ENCODE peak calls at places on chromosomes 5 and 9, in five cellular contexts. U, C, W, Q and L are unnamed samples.

GRCh38 chr9:113580041-113580953 is 116.8 kb downstream of the RGS3 start:
- DNase-seq in U (peak), C (peak), W (no peak), Q (peak), L (peak)

GRCh38 chr5:61407706-61408105 is 75.6 kb downstream of the ZSWIM6 start:
- DNase-seq in U (no peak), C (no peak), W (no peak), Q (no peak), L (no peak)

GRCh38 chr9:113754739-113755138 is 121.4 kb upstream of the ZNF618 start:
- DNase-seq in U (no peak), C (no peak), W (no peak), Q (no peak), L (no peak)

GRCh38 chr9:15512204-15512603 is 1.4 kb upstream of the PSIP1 start:
- DNase-seq in U (no peak), C (no peak), W (no peak), Q (no peak), L (no peak)

GRCh38 chr9:107847977-107848376 is 358.4 kb upstream of the KLF4 start:
- DNase-seq in U (no peak), C (no peak), W (no peak), Q (no peak), L (no peak)

GRCh38 chr5:95870105-95870672 is 47.7 kb upstream of the GLRX start:
- DNase-seq in U (no peak), C (no peak), W (no peak), Q (no peak), L (no peak)

GRCh38 chr9:123267481-123268239 is 726 bp downstream of the STRBP start:
- DNase-seq in U (no peak), C (no peak), W (peak), Q (no peak), L (no peak)

GRCh38 chr9:136308262-136309053 is 4.6 kb upstream of the CCDC187 start:
- DNase-seq in U (no peak), C (no peak), W (no peak), Q (no peak), L (no peak)

GRCh38 chr5:463301-463700 is 20.3 kb downstream of the EXOC3 start:
- DNase-seq in U (no peak), C (no peak), W (no peak), Q (no peak), L (no peak)

GRCh38 chr9:117160254-117160653 is 254.6 kb downstream of the ASTN2 start:
- DNase-seq in U (no peak), C (no peak), W (no peak), Q (no peak), L (no peak)

GRCh38 chr5:34524123-34524522 is 132.0 kb upstream of the RAI14 start:
- DNase-seq in U (no peak), C (no peak), W (no peak), Q (no peak), L (no peak)

GRCh38 chr9:133476036-133476435 is 2.9 kb downstream of the SLC2A6 start:
- DNase-seq in U (no peak), C (no peak), W (no peak), Q (no peak), L (no peak)

GRCh38 chr5:175082866-175083590 is 358.6 kb downstream of the MSX2 start:
- DNase-seq in U (no peak), C (no peak), W (no peak), Q (no peak), L (no peak)

GRCh38 chr5:59445741-59446140 is 447.8 kb downstream of the PDE4D start:
- DNase-seq in U (no peak), C (no peak), W (no peak), Q (no peak), L (no peak)

GRCh38 chr9:134101623-134102149 is 33.9 kb upstream of the BRD3 start:
- DNase-seq in U (no peak), C (no peak), W (no peak), Q (no peak), L (no peak)

GRCh38 chr9:121200346-121200745 is 1.3 kb downstream of the RAB14 start:
- DNase-seq in U (no peak), C (no peak), W (no peak), Q (no peak), L (no peak)

GRCh38 chr5:148014276-148014675 is 49.5 kb upstream of the SPINK5 start:
- DNase-seq in U (no peak), C (no peak), W (no peak), Q (no peak), L (no peak)

GRCh38 chr9:18274693-18275092 is 199.3 kb upstream of the ADAMTSL1 start:
- DNase-seq in U (no peak), C (no peak), W (no peak), Q (no peak), L (no peak)

DNA sequence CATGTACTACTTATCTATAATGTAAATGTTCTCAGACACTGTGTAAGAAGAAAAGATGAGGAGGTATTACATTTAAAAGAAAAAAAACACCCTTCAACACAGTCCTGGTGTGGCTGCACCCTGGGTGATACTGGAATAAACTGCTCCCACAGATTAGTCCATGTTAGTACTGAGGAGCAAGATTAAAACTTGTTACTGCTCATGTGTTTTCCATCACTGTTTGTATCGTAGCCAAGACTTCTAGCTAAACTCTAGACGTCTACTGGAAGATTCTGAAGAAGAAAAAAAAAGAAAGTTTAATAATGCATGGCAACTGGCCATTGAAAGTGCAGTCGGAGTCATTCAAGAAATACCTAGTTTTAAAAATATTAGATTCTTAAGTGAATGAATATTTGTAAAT is at the start of gene ASPN:
- DNase-seq in U (no peak), C (no peak), W (no peak), Q (no peak), L (no peak)
- H3K27ac ChIP-seq in U (no peak), C (no peak), W (no peak), Q (no peak), L (no peak)

GRCh38 chr5:73214921-73215490 is 42.0 kb downstream of the TMEM174 start:
- DNase-seq in U (no peak), C (no peak), W (no peak), Q (no peak), L (no peak)

GRCh38 chr5:73215891-73216610 is 43.1 kb downstream of the TMEM174 start:
- DNase-seq in U (peak), C (peak), W (peak), Q (peak), L (peak)

GRCh38 chr5:73218552-73219171 is 45.7 kb downstream of the TMEM174 start:
- DNase-seq in U (no peak), C (no peak), W (no peak), Q (no peak), L (no peak)

GRCh38 chr5:73215525-73215890 is 42.5 kb downstream of the TMEM174 start:
- DNase-seq in U (no peak), C (no peak), W (no peak), Q (no peak), L (no peak)

DNA sequence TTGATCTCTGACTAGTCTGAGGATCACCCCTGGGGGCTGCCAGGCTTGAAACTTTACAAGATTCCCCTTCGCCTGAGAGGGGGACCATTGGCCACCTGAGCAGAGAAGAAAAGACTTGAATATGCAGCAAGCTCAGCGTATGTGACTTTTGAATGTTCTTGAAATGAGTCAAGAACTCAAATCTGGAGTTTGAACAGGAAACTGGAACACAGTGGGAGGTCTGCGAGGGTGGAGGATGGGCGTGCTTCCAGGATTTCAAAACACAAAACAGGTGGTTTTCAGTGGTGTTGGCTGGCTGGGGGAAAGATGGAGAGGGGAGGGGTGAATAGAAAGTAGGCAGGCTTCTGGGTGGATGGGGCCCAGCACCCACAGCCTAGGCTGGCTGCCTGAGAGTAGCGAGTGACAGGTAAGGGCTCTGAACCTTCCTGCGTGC is 40.6 kb downstream of the TMEM174 start:
- DNase-seq in U (no peak), C (no peak), W (no peak), Q (no peak), L (no peak)
- H3K27ac ChIP-seq in U (no peak), C (no peak), W (no peak), Q (no peak), L (no peak)

GRCh38 chr9:128638580-128638979 is 18.1 kb downstream of the DYNC2I2 start:
- DNase-seq in U (no peak), C (no peak), W (no peak), Q (no peak), L (no peak)

GRCh38 chr9:128637656-128638055 is 19.0 kb downstream of the DYNC2I2 start:
- DNase-seq in U (no peak), C (no peak), W (no peak), Q (no peak), L (no peak)

GRCh38 chr9:128635266-128636023 is 21.2 kb downstream of the DYNC2I2 start:
- DNase-seq in U (no peak), C (no peak), W (peak), Q (no peak), L (no peak)

GRCh38 chr9:128636024-128636390 is 20.6 kb downstream of the DYNC2I2 start:
- DNase-seq in U (no peak), C (no peak), W (peak), Q (no peak), L (no peak)

GRCh38 chr9:128636556-128637530 is 19.8 kb downstream of the DYNC2I2 start:
- DNase-seq in U (no peak), C (no peak), W (no peak), Q (no peak), L (no peak)
- H3K27ac ChIP-seq in U (no peak), C (no peak), W (peak), Q (no peak), L (peak)

DNA sequence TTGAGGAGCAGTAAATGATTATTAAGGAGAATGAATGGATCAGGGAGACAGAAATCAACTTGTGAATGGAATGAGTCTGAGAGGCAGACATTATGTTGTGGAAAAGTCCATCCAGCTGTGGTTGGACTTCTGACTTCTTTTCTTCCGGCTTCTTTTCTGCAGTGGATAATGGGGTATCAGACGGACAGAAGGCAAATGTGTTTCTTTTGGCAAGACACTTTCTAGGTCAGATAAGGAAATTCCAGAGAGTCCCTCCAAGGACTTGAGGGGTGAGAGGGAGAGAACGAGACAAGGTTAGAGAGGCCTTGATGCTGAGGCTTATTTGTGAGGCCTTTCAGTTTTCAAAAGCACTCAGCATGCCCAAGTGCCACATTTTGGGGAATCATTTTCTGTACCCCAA is 17.1 kb upstream of the GRHPR start:
- DNase-seq in U (no peak), C (no peak), W (no peak), Q (no peak), L (no peak)
- H3K27ac ChIP-seq in U (no peak), C (no peak), W (peak), Q (no peak), L (no peak)

GRCh38 chr9:130329061-130329460 is 63.5 kb downstream of the HMCN2 start:
- DNase-seq in U (no peak), C (no peak), W (no peak), Q (no peak), L (no peak)

GRCh38 chr9:130330202-130330601 is 64.6 kb downstream of the HMCN2 start:
- DNase-seq in U (no peak), C (no peak), W (no peak), Q (no peak), L (no peak)

GRCh38 chr9:130327070-130327780 is 61.7 kb downstream of the HMCN2 start:
- DNase-seq in U (no peak), C (no peak), W (peak), Q (no peak), L (no peak)

GRCh38 chr9:130327781-130328348 is 62.3 kb downstream of the HMCN2 start:
- DNase-seq in U (no peak), C (no peak), W (peak), Q (no peak), L (no peak)

DNA sequence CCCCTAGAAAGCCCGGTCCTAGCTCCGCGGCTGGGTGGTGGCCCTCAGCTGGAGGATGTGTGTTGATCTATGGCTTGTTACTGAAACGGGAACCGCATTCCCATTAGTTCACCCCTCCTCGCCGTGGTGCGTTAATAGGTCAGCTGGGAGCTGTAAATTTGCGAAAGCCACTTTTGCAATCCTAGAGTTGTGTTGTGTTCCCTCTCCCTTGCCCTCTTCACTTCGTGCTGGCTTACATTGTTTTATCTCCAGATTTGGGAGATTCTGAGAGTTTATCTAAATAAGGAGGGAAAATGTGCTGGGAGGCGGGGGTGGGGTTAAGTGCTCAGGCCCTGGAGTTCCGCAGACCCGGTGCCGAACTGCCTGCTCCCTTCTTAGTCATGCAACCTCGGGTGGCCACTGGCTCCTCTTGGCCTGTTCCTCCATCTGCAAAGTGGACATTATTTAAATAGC is 62.8 kb downstream of the HMCN2 start:
- DNase-seq in U (no peak), C (no peak), W (no peak), Q (no peak), L (no peak)
- H3K27ac ChIP-seq in U (no peak), C (no peak), W (no peak), Q (no peak), L (no peak)